ENCODE peak calls at places on chromosome 2, in four cellular contexts. A, S, V and T are unnamed samples.

GRCh38 chr2:166972002-166972401 is 83.7 kb downstream of the XIRP2 start:
- DNase-seq in A (no peak), S (no peak), V (no peak), T (no peak)

GRCh38 chr2:222904557-222905258 is 43.9 kb downstream of the ACSL3 start:
- DNase-seq in A (peak), S (peak), V (no peak), T (no peak)

GRCh38 chr2:15668611-15669305 is 77.1 kb downstream of the DDX1 start:
- DNase-seq in S (no peak), A (peak), V (no peak), T (no peak)

GRCh38 chr2:111662771-111663470 is 221.1 kb downstream of the ANAPC1 start:
- DNase-seq in S (no peak), V (no peak), A (peak), T (no peak)

GRCh38 chr2:240431276-240431662 is 4.2 kb upstream of the GPC1 start:
- DNase-seq in S (no peak), A (no peak), V (no peak), T (peak)

GRCh38 chr2:51620830-51621229 is 588.9 kb upstream of the NRXN1 start:
- DNase-seq in V (no peak), A (no peak), S (peak), T (no peak)

GRCh38 chr2:172283476-172283875 is 143.9 kb upstream of the ITGA6 start:
- DNase-seq in S (peak), V (no peak), A (no peak), T (no peak)

GRCh38 chr2:58110765-58111164 is 64.2 kb downstream of the VRK2 start:
- DNase-seq in S (no peak), A (no peak), V (no peak), T (no peak)

GRCh38 chr2:74025971-74026612 is 41.4 kb downstream of the TET3 start:
- DNase-seq in V (no peak), S (peak), A (peak), T (no peak)

GRCh38 chr2:101398026-101398830 is 10.9 kb upstream of the CREG2 start:
- DNase-seq in A (peak), S (no peak), V (no peak), T (no peak)

GRCh38 chr2:56484906-56485305 is 301.1 kb downstream of the CCDC85A start:
- DNase-seq in S (no peak), V (no peak), A (no peak), T (no peak)

GRCh38 chr2:210225461-210225798 is 183 bp upstream of the ACADL start:
- DNase-seq in A (peak), V (no peak), S (peak), T (no peak)

GRCh38 chr2:180124273-180124881 is 117.3 kb upstream of the CWC22 start:
- DNase-seq in V (no peak), S (peak), A (peak), T (no peak)